ENCODE peak calls at places on chromosomes 12 and 14, in five cellular contexts. D is thoracic aorta, V is stomach, W is Calu3, I is bronchial epithelial cell. T is an unnamed sample.

GRCh38 chr14:103308717-103309616 is 25.1 kb upstream of the EIF5 start:
- DNase-seq in D (no peak), I (no peak), V (no peak), W (no peak), T (peak; percentile 33)

GRCh38 chr12:51421266-51421884 is 3.3 kb upstream of the SLC4A8 start:
- DNase-seq in I (peak; percentile 49), D (no peak), W (peak; percentile 54), V (peak; percentile 56), T (no peak)

GRCh38 chr14:76514599-76514998 is 138.7 kb downstream of the ESRRB start:
- DNase-seq in W (peak; percentile 26), V (no peak), D (no peak), I (peak; percentile 50), T (peak; percentile 33)

GRCh38 chr14:93916476-93916875 is 10.7 kb upstream of the FAM181A start:
- DNase-seq in W (no peak), V (no peak), I (no peak), D (no peak), T (no peak)

GRCh38 chr12:50613463-50613862 is 108.7 kb downstream of the DIP2B start:
- DNase-seq in W (no peak), I (no peak), D (no peak), V (no peak), T (no peak)

GRCh38 chr12:26122681-26123481 is 2.0 kb downstream of the BHLHE41 start:
- DNase-seq in W (peak; percentile 63), D (peak; percentile 26), I (peak; percentile 47), V (peak; percentile 55), T (peak; percentile 59)

GRCh38 chr12:78916845-78917480 is 52.4 kb downstream of the SYT1 start:
- DNase-seq in I (peak; percentile 59), W (peak; percentile 65), V (no peak), D (no peak), T (no peak)

GRCh38 chr14:96080571-96080970 is 41.4 kb downstream of the C14orf132 start:
- DNase-seq in V (no peak), W (no peak), I (no peak), D (no peak), T (no peak)

GRCh38 chr12:51238037-51238509 is 553 bp upstream of the DAZAP2 start:
- DNase-seq in D (no peak), W (no peak), V (peak; percentile 50), I (peak; percentile 38), T (no peak)

GRCh38 chr14:95265106-95266094 is 54.3 kb downstream of the CLMN start:
- DNase-seq in I (peak; percentile 100), V (peak; percentile 63), D (peak; percentile 16), W (peak; percentile 84), T (no peak)

GRCh38 chr12:100857418-100857817 is 62.8 kb downstream of the ANO4 start:
- DNase-seq in W (no peak), D (no peak), I (no peak), V (no peak), T (no peak)

GRCh38 chr14:95319312-95320075 is at the start of gene CLMN:
- DNase-seq in I (no peak), W (peak; percentile 64), V (peak; percentile 53), D (no peak), T (peak; percentile 77)

GRCh38 chr12:20044836-20045235 is 323.5 kb upstream of the PDE3A start:
- DNase-seq in I (no peak), V (no peak), D (no peak), W (no peak), T (no peak)

GRCh38 chr14:59187802-59188460 is 536 bp upstream of the DAAM1 start:
- DNase-seq in D (no peak), W (no peak), V (no peak), I (no peak), T (peak; percentile 54)

GRCh38 chr12:95805864-95806669 is 15.5 kb upstream of the NTN4 start:
- DNase-seq in D (peak; percentile 49), W (peak; percentile 65), V (no peak), I (peak; percentile 100), T (no peak)

GRCh38 chr14:73276836-73277235 is 39.5 kb downstream of the PAPLN start:
- DNase-seq in W (no peak), I (no peak), D (no peak), V (no peak), T (no peak)

GRCh38 chr14:35998303-35998702 is 172.2 kb downstream of the BRMS1L start:
- DNase-seq in W (no peak), I (no peak), V (no peak), D (no peak), T (no peak)

GRCh38 chr12:108004368-108004767 is 124.7 kb upstream of the WSCD2 start:
- DNase-seq in V (no peak), D (no peak), W (no peak), I (peak; percentile 16), T (no peak)

GRCh38 chr12:45730116-45730841 is 773 bp downstream of the ARID2 start:
- DNase-seq in I (peak; percentile 28), D (no peak), V (peak; percentile 42), W (peak; percentile 23), T (peak; percentile 67)

GRCh38 chr14:21965042-21965441 is 291.4 kb upstream of the OR4E1 start:
- DNase-seq in W (no peak), I (no peak), D (no peak), V (no peak), T (no peak)

GRCh38 chr12:81598205-81598604 is 160.9 kb downstream of the PPFIA2 start:
- DNase-seq in V (no peak), D (no peak), W (no peak), I (no peak), T (no peak)

GRCh38 chr14:67343601-67344230 is 15.9 kb downstream of the ATP6V1D start:
- DNase-seq in D (no peak), I (peak; percentile 98), W (no peak), V (no peak), T (no peak)

GRCh38 chr12:26771861-26772260 is 61.1 kb downstream of the ITPR2 start:
- DNase-seq in D (no peak), V (no peak), I (no peak), W (no peak), T (no peak)

GRCh38 chr12:81465191-81465590 is 294.0 kb downstream of the PPFIA2 start:
- DNase-seq in W (no peak), I (no peak), D (no peak), V (no peak), T (no peak)

GRCh38 chr12:66693901-66694513 is 15.1 kb upstream of the GRIP1 start:
- DNase-seq in I (peak; percentile 69), W (peak; percentile 43), D (peak; percentile 4), V (no peak), T (no peak)

GRCh38 chr12:66692170-66692569 is 13.3 kb upstream of the GRIP1 start:
- DNase-seq in W (no peak), V (no peak), I (no peak), D (no peak), T (no peak)

GRCh38 chr12:66695130-66695529 is 16.3 kb upstream of the GRIP1 start:
- DNase-seq in W (no peak), V (peak; percentile 28), I (no peak), D (no peak), T (no peak)

GRCh38 chr12:66694666-66695065 is 15.8 kb upstream of the GRIP1 start:
- DNase-seq in D (no peak), V (no peak), W (no peak), I (no peak), T (no peak)

GRCh38 chr12:66692986-66693385 is 14.1 kb upstream of the GRIP1 start:
- DNase-seq in W (no peak), D (no peak), V (no peak), I (no peak), T (no peak)
- TF ChIP-seq CTCF in W (no peak), D (no peak), V (no peak), I (no peak), T (no peak)

DNA sequence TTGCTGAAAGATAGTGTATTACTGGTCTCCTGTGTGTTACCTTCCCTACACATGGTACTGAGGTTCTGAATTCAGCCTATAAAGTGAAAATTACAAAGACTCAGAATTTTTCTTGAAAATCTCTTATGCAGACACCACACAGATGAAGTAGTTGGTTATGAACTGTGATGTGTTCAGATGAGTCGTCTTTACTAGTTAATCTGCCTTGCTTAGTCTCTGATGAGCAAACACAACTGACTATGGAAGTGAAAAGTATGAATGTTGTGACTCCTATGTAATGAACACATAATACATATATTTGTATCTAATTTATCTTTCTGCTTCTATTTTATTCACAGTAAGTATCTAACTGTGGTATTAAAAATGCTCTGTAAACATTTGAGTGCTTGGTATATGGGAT is 4.7 kb downstream of the MTERF2 start:
- DNase-seq in D (no peak), V (no peak), I (peak; percentile 55), W (no peak), T (no peak)
- TF ChIP-seq CTCF in D (no peak), V (no peak), I (no peak), W (no peak), T (no peak)

DNA sequence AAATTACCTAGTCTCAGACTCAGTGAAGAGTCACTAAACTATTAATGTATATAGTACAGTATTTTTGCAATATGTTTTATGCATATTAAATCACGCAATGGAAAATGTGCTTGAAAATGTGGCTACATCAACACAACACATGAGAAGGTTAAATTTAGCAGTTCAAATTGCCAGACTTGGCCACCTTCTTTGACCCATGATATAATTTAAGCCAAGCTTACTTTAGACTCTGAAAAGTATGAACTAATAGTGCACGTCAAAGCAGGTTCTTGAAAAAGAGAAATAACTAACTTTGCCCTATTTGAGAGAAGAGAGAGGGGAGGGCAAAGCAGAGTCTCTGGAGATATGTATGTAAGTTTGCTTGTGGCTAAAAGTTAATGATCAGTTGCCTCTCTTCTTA is 68.7 kb downstream of the SLC16A7 start:
- DNase-seq in W (no peak), I (no peak), V (no peak), D (no peak), T (no peak)
- TF ChIP-seq CTCF in W (no peak), I (no peak), V (no peak), D (no peak), T (no peak)

GRCh38 chr12:122473543-122474323 is 27.0 kb downstream of the ZCCHC8 start:
- DNase-seq in W (no peak), D (no peak), V (peak; percentile 23), I (peak; percentile 53), T (peak; percentile 41)

GRCh38 chr12:122467983-122468382 is 32.7 kb downstream of the ZCCHC8 start:
- DNase-seq in I (peak; percentile 99), V (no peak), D (no peak), W (no peak), T (no peak)

GRCh38 chr12:122474324-122474716 is 26.4 kb downstream of the ZCCHC8 start:
- DNase-seq in V (no peak), W (no peak), D (no peak), I (no peak), T (no peak)

GRCh38 chr12:122471324-122472226 is 29.2 kb downstream of the ZCCHC8 start:
- DNase-seq in I (peak; percentile 77), V (peak; percentile 22), W (peak; percentile 47), D (no peak), T (no peak)
- TF ChIP-seq CTCF in I (peak; percentile 35), V (peak; percentile 58), W (peak; percentile 65), D (peak; percentile 76), T (peak; percentile 81)

GRCh38 chr12:111687255-111687654 is 1.4 kb downstream of the ACAD10 start:
- DNase-seq in V (no peak), I (peak; percentile 4), D (no peak), W (peak; percentile 18), T (no peak)
- TF ChIP-seq CTCF in V (no peak), I (peak; percentile 4), D (no peak), W (no peak), T (peak; percentile 31)

GRCh38 chr14:69673578-69674305 is 62.3 kb downstream of the SUSD6 start:
- DNase-seq in I (no peak), D (no peak), V (no peak), W (peak; percentile 23), T (no peak)
- TF ChIP-seq CTCF in I (no peak), D (no peak), V (no peak), W (no peak), T (no peak)

T was measured in right lobe of liver.